ENCODE peak calls at places on chromosomes 4 and X, in eight cellular contexts. M is endodermal cell; A is mammary epithelial cell; Y is kidney epithelial cell; I is GM23338; Q is CD8-positive, alpha-beta T cell; U is brain microvascular endothelial cell; V is heart left ventricle. K is an unnamed sample. For H3K36me3, the result is how much of the 10 kb centered on the place peaks cover.

GRCh38 chr4:99403380-99404194 is 31.6 kb downstream of the ADH7 start:
- DNase-seq in V (no peak), A (peak), Q (no peak), U (no peak), M (no peak), Y (no peak), I (no peak), K (no peak)

GRCh38 chr4:23038626-23039245 is 346.0 kb downstream of the GBA3 start:
- DNase-seq in U (no peak), Q (no peak), A (no peak), V (no peak), M (no peak), Y (peak), I (no peak), K (no peak)

GRCh38 chrX:76029385-76029784 is 143.5 kb upstream of the PBDC1 start:
- DNase-seq in Y (no peak), V (no peak), I (no peak), A (no peak), U (no peak), Q (no peak), M (no peak), K (no peak)

GRCh38 chr4:113678651-113679050 is 82.9 kb downstream of the CAMK2D start:
- DNase-seq in V (no peak), Y (no peak), I (no peak), U (no peak), A (no peak), Q (no peak), M (no peak), K (no peak)

GRCh38 chr4:144489831-144490230 is 156.1 kb upstream of the HHIP start:
- DNase-seq in A (no peak), Q (no peak), Y (no peak), I (no peak), V (no peak), U (no peak), M (no peak), K (no peak)

GRCh38 chrX:10602646-10603045 is 17.7 kb downstream of the MID1 start:
- DNase-seq in Y (no peak), U (no peak), Q (no peak), I (no peak), M (no peak), V (no peak), A (no peak), K (no peak)

GRCh38 chr4:186621959-186622553 is 66.7 kb upstream of the MTNR1A start:
- DNase-seq in V (no peak), Q (no peak), M (no peak), Y (no peak), A (peak), U (peak), I (no peak), K (no peak)

GRCh38 chr4:1109332-1109731 is 4.0 kb downstream of the RNF212 start:
- DNase-seq in M (no peak), V (no peak), Y (no peak), A (no peak), Q (no peak), I (no peak), U (no peak), K (no peak)

GRCh38 chr4:23373269-23373668 is 516.6 kb downstream of the PPARGC1A start:
- DNase-seq in U (peak), V (peak), I (peak), A (peak), Q (no peak), M (peak), Y (peak), K (peak)

GRCh38 chrX:153631931-153632611 is 14.9 kb upstream of the DUSP9 start:
- DNase-seq in V (no peak), A (no peak), Q (no peak), U (no peak), Y (no peak), I (no peak), M (peak), K (no peak)

DNA sequence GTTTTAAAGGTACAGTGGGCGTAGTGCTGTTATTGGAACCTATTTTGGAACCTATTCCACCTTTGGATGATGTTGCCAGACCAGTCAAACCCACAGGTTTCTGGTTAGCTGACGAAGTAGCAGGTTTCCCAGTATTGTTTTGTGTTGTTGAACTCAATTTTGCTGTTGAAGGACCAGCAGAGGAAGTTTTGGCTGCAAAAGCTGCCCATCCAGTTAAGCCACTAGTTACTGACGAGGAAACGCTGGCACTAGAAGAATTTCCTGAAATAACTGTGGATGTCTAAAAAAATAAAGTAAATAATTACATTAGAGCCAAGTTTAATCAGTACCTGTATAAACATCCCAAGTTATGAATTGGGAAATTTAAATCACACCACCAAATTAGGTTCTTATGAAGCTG is 25.5 kb downstream of the INTS12 start:
- DNase-seq in Y (peak), U (no peak), I (no peak), V (no peak), A (peak), Q (no peak), M (no peak), K (no peak)
- H3K36me3 ChIP-seq in Y (under half), U (under half), I (under half), V (half or more), A (under half), Q (under half), M (under half), K (under half)

DNA sequence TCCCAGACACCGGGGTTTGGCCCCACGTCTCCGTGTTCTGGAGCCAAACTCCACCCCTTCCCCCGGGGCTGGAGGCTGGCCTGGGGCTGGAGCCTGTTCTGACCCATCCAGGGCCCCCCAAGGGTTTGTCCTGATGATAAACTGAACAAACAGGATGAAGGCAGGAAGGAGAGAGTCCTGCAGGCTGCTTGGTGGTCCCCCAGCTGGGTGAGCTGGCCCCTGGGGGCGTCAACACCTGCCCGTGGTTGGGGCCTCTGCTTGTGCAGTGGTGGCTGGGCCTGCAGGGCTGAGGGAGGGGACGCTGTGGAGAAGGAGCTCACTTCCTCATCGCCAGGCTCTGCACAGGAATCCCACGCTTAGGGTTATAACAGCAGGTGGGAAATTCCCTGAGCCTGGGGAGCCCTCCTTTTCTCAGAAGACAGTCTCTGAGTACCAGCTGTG is 2.3 kb downstream of the SH3TC1 start:
- DNase-seq in Q (no peak), Y (no peak), I (no peak), U (no peak), M (no peak), V (no peak), A (no peak), K (no peak)
- H3K4me3 ChIP-seq in Q (peak), Y (no peak), I (no peak), U (no peak), M (no peak), V (peak), A (peak), K (no peak)

DNA sequence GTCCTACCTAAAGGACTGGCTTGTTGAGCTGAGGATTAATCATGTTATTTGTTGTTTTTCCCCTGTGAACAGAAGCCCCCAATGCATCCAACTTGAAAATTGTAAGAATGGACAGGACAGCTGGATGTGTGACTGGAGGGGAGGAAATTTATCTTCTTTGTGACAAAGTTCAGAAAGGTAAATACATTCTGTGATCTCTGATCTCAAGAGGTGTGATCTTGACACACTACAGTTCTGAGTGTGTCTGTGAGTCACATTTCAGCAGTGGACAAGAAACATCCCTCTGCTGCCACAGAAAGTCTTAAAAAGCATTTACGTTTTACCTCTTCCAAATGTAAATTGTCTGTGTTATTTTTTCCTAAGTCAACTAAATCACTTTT is 79.3 kb downstream of the NFKB1 start:
- DNase-seq in Y (no peak), Q (no peak), M (no peak), V (no peak), A (no peak), U (no peak), I (no peak), K (no peak)
- H3K36me3 ChIP-seq in Y (under half), Q (under half), M (under half), V (half or more), A (under half), U (under half), I (under half), K (under half)

DNA sequence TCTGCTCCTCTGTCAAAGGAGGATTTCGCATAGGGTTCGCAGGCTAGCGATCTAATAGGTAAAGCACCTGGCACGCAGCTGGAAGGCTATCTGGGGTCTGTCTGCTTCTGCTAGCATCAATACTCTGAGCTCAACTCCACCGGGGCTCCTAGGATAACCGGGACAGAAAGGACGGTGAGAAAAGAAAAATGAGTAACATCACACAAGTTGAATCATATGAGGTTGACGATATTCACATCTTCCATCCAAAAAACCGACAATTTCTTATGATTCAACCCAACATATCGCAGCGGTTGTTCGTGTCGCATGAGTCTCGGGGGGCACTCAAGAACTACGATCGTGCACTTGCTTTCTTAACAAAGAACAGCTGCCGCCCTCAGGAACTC is 1.8 kb downstream of the PROM1 start:
- DNase-seq in V (no peak), Q (no peak), A (no peak), U (no peak), M (peak), Y (no peak), I (peak), K (no peak)
- H3K4me3 ChIP-seq in V (peak), Q (peak), A (peak), U (no peak), M (peak), Y (peak), I (peak), K (peak)

GRCh38 chr4:121675715-121676114 is 21.1 kb downstream of the ANXA5 start:
- DNase-seq in M (peak), Y (no peak), V (no peak), Q (no peak), A (no peak), U (peak), I (peak), K (no peak)
- H3K36me3 ChIP-seq in M (half or more), Y (under half), V (half or more), Q (under half), A (half or more), U (half or more), I (under half), K (under half)

K was measured in WERI-Rb-1.